ENCODE peak calls at places on chromosomes 11 and 22, in ten cellular contexts. H, Q, G, D, I, S, V, P, Z and O are unnamed samples.
A peak's percentile ranks its signal among the peaks of the same experiment; 100 is the strongest.

GRCh38 chr11:69211540-69212120 is 55.9 kb downstream of the SMIM38 start:
- DNase-seq in H (no peak), Q (no peak), G (no peak), D (no peak), I (no peak), S (peak; percentile 5), V (no peak), P (no peak), Z (no peak), O (no peak)

GRCh38 chr11:100632970-100633452 is 54.1 kb upstream of the ARHGAP42 start:
- DNase-seq in H (no peak), Q (no peak), G (no peak), D (no peak), I (no peak), S (no peak), V (no peak), P (no peak), Z (peak; percentile 69), O (no peak)

GRCh38 chr11:102346748-102347525 is at the start of gene BIRC2:
- DNase-seq in H (peak; percentile 96), Q (peak; percentile 95), G (peak; percentile 65), D (peak; percentile 87), I (peak; percentile 65), S (peak; percentile 96), V (peak; percentile 93), P (peak; percentile 83), Z (peak; percentile 92), O (peak; percentile 58)

GRCh38 chr11:69301491-69302401 is 7.8 kb downstream of the MYEOV start:
- DNase-seq in H (no peak), Q (no peak), G (no peak), D (no peak), I (no peak), S (no peak), V (no peak), P (no peak), Z (peak; percentile 63), O (no peak)

GRCh38 chr11:114678125-114679036 is at the start of gene NXPE2:
- DNase-seq in H (no peak), Q (no peak), G (no peak), D (no peak), I (no peak), S (no peak), V (no peak), P (no peak), Z (peak; percentile 0), O (no peak)

GRCh38 chr11:32960553-32961164 is 55.0 kb upstream of the DEPDC7 start:
- DNase-seq in H (no peak), Q (no peak), G (peak; percentile 0), D (peak; percentile 10), I (no peak), S (no peak), V (peak; percentile 53), P (no peak), Z (peak; percentile 79), O (no peak)

GRCh38 chr11:104934594-104934993 is 33.8 kb downstream of the CASP4 start:
- DNase-seq in H (no peak), Q (no peak), G (no peak), D (no peak), I (no peak), S (no peak), V (peak; percentile 35), P (no peak), Z (no peak), O (no peak)

GRCh38 chr11:118820412-118821357 is 29.7 kb upstream of the DDX6 start:
- DNase-seq in H (no peak), Q (no peak), G (no peak), D (peak; percentile 77), I (peak; percentile 37), S (peak; percentile 27), V (no peak), P (peak; percentile 11), Z (no peak), O (peak; percentile 51)

GRCh38 chr22:50243704-50244419 is 961 bp downstream of the TUBGCP6 start:
- DNase-seq in H (no peak), Q (no peak), G (no peak), D (no peak), I (no peak), S (no peak), V (no peak), P (no peak), Z (no peak), O (no peak)

GRCh38 chr11:19498986-19499669 is 213.5 kb upstream of the NAV2 start:
- DNase-seq in H (no peak), Q (no peak), G (no peak), D (no peak), I (no peak), S (no peak), V (no peak), P (no peak), Z (peak; percentile 38), O (no peak)

GRCh38 chr11:73356979-73357739 is 19.0 kb upstream of the RELT start:
- DNase-seq in H (no peak), Q (no peak), G (no peak), D (no peak), I (no peak), S (peak; percentile 35), V (no peak), P (no peak), Z (no peak), O (no peak)

GRCh38 chr11:83863272-83863671 is 577.1 kb upstream of the CCDC90B start:
- DNase-seq in H (no peak), Q (no peak), G (no peak), D (no peak), I (no peak), S (no peak), V (no peak), P (no peak), Z (no peak), O (no peak)

GRCh38 chr22:28479912-28480311 is 199.7 kb downstream of the TTC28 start:
- DNase-seq in H (no peak), Q (no peak), G (no peak), D (no peak), I (no peak), S (no peak), V (no peak), P (no peak), Z (no peak), O (no peak)

GRCh38 chr11:123487157-123487744 is 57.2 kb downstream of the GRAMD1B start:
- DNase-seq in H (no peak), Q (no peak), G (no peak), D (no peak), I (no peak), S (no peak), V (no peak), P (no peak), Z (no peak), O (no peak)

GRCh38 chr22:16914006-16914405 is 88.8 kb upstream of the XKR3 start:
- DNase-seq in H (no peak), Q (no peak), G (no peak), D (no peak), I (no peak), S (no peak), V (no peak), P (no peak), Z (no peak), O (no peak)

GRCh38 chr11:111298466-111299110 is at the start of gene POU2AF3:
- DNase-seq in H (no peak), Q (no peak), G (no peak), D (no peak), I (peak; percentile 34), S (peak; percentile 23), V (no peak), P (no peak), Z (no peak), O (no peak)

GRCh38 chr11:57515332-57516060 is at the start of gene SLC43A1:
- DNase-seq in H (no peak), Q (peak; percentile 61), G (peak; percentile 21), D (peak; percentile 57), I (no peak), S (peak; percentile 54), V (no peak), P (no peak), Z (peak; percentile 64), O (no peak)

GRCh38 chr22:30190619-30191018 is 55.9 kb downstream of the LIF start:
- DNase-seq in H (no peak), Q (no peak), G (no peak), D (no peak), I (no peak), S (no peak), V (no peak), P (no peak), Z (no peak), O (no peak)

GRCh38 chr11:36374726-36375125 is 78.6 kb downstream of the PRR5L start:
- DNase-seq in H (no peak), Q (no peak), G (no peak), D (no peak), I (no peak), S (no peak), V (no peak), P (no peak), Z (no peak), O (no peak)

GRCh38 chr22:45998638-45999378 is 21.8 kb upstream of the WNT7B start:
- DNase-seq in H (no peak), Q (no peak), G (no peak), D (no peak), I (no peak), S (no peak), V (no peak), P (no peak), Z (no peak), O (no peak)

GRCh38 chr11:64245797-64246623 is 733 bp downstream of the PPP1R14B start:
- DNase-seq in H (peak; percentile 20), Q (peak; percentile 72), G (no peak), D (peak; percentile 47), I (no peak), S (no peak), V (no peak), P (no peak), Z (peak; percentile 82), O (no peak)

GRCh38 chr11:2820976-2821375 is 64.6 kb downstream of the CDKN1C start:
- DNase-seq in H (no peak), Q (no peak), G (no peak), D (no peak), I (no peak), S (no peak), V (no peak), P (no peak), Z (no peak), O (no peak)

GRCh38 chr22:39967996-39968968 is 8.1 kb downstream of the TMA7B start:
- DNase-seq in H (no peak), Q (no peak), G (no peak), D (no peak), I (no peak), S (no peak), V (no peak), P (no peak), Z (peak; percentile 70), O (no peak)

GRCh38 chr22:40799008-40799407 is 20.1 kb downstream of the SLC25A17 start:
- DNase-seq in H (no peak), Q (no peak), G (no peak), D (no peak), I (no peak), S (no peak), V (no peak), P (no peak), Z (no peak), O (no peak)

GRCh38 chr11:124633355-124633754 is 10.7 kb downstream of the TBRG1 start:
- DNase-seq in H (no peak), Q (no peak), G (no peak), D (peak; percentile 14), I (no peak), S (no peak), V (no peak), P (no peak), Z (peak; percentile 30), O (no peak)

GRCh38 chr11:65066805-65067291 is 8.5 kb upstream of the NAALADL1 start:
- DNase-seq in H (no peak), Q (no peak), G (no peak), D (no peak), I (no peak), S (peak; percentile 73), V (no peak), P (no peak), Z (no peak), O (no peak)

GRCh38 chr22:29117799-29118477 is 45.1 kb downstream of the KREMEN1 start:
- DNase-seq in H (no peak), Q (no peak), G (no peak), D (no peak), I (no peak), S (no peak), V (no peak), P (no peak), Z (peak; percentile 94), O (no peak)

GRCh38 chr11:122440783-122441701 is 214.5 kb upstream of the UBASH3B start:
- DNase-seq in H (no peak), Q (no peak), G (no peak), D (no peak), I (no peak), S (peak; percentile 58), V (no peak), P (peak; percentile 16), Z (peak; percentile 10), O (no peak)